ENCODE peak calls at places on chromosomes 4 and X, in four cellular contexts. J is ovary, M is ascending aorta, R is T follicular helper cell. C is an unnamed sample.
A peak's percentile ranks its signal among the peaks of the same experiment; 100 is the strongest.

GRCh38 chr4:4913628-4914027 is 54.2 kb downstream of the MSX1 start:
- DNase-seq in R (no peak), M (no peak), J (no peak), C (no peak)

GRCh38 chr4:21507439-21507838 is 441.1 kb downstream of the KCNIP4 start:
- DNase-seq in M (no peak), J (no peak), R (no peak), C (no peak)

GRCh38 chr4:25632135-25632534 is 23.5 kb upstream of the SLC34A2 start:
- DNase-seq in R (no peak), J (no peak), M (no peak), C (peak; percentile 94)

GRCh38 chr4:48093949-48094550 is 40.0 kb downstream of the TXK start:
- DNase-seq in J (no peak), R (no peak), M (no peak), C (peak; percentile 23)

GRCh38 chr4:147863111-147863747 is 131.3 kb downstream of the ARHGAP10 start:
- DNase-seq in R (no peak), M (no peak), J (no peak), C (no peak)

GRCh38 chr4:104967034-104967401 is 179.7 kb upstream of the TET2 start:
- DNase-seq in J (no peak), R (no peak), M (no peak), C (peak; percentile 11)

GRCh38 chr4:88897180-88897579 is 159.8 kb downstream of the FAM13A start:
- DNase-seq in M (no peak), R (no peak), J (no peak), C (no peak)

GRCh38 chr4:87427518-87427868 is 5.1 kb downstream of the NUDT9 start:
- DNase-seq in R (no peak), M (no peak), J (no peak), C (peak; percentile 24)

GRCh38 chr4:159107203-159107921 is 4.5 kb downstream of the RAPGEF2 start:
- DNase-seq in R (no peak), J (no peak), M (no peak), C (no peak)

GRCh38 chr4:25021206-25021605 is 9.5 kb downstream of the LGI2 start:
- DNase-seq in M (no peak), J (no peak), R (no peak), C (no peak)

GRCh38 chr4:107050525-107051135 is 14.5 kb upstream of the DKK2 start:
- DNase-seq in M (no peak), R (no peak), J (no peak), C (no peak)

GRCh38 chr4:24594887-24595286 is 10.5 kb upstream of the DHX15 start:
- DNase-seq in M (no peak), R (no peak), J (no peak), C (peak; percentile 5)

GRCh38 chrX:47648376-47648775 is 2.0 kb downstream of the ELK1 start:
- DNase-seq in R (no peak), M (no peak), J (no peak), C (no peak)

GRCh38 chr4:4763815-4764202 is 95.7 kb upstream of the MSX1 start:
- DNase-seq in J (no peak), M (no peak), R (no peak), C (no peak)

GRCh38 chr4:174262624-174263444 is 20.6 kb downstream of the FBXO8 start:
- DNase-seq in R (no peak), J (no peak), M (no peak), C (no peak)

GRCh38 chrX:154020500-154021115 is 906 bp upstream of the IRAK1 start:
- DNase-seq in M (no peak), R (no peak), J (no peak), C (no peak)

GRCh38 chrX:64206556-64207162 is 1.2 kb upstream of the AMER1 start:
- DNase-seq in R (no peak), M (no peak), J (peak; percentile 41), C (no peak)